ENCODE peak calls at places on chromosomes 7 and 10, in four cellular contexts. One of them, this sample, is unnamed. For H3K4me1 and H3K9me3, the result is how much of the 10 kb centered on the place peaks cover.

GRCh38 chr7:76047305-76047810 is 442 bp downstream of the STYXL1 start:
- DNase-seq in sigmoid colon: no peak
- DNase-seq in adrenal gland: no peak
- DNase-seq in pancreas: no peak
- DNase-seq in this sample: no peak

GRCh38 chr7:46163245-46163644 is 242.2 kb upstream of the IGFBP3 start:
- DNase-seq in sigmoid colon: no peak
- DNase-seq in adrenal gland: no peak
- DNase-seq in pancreas: no peak
- DNase-seq in this sample: no peak

GRCh38 chr7:17915796-17916195 is 24.5 kb downstream of the SNX13 start:
- DNase-seq in sigmoid colon: no peak
- DNase-seq in adrenal gland: no peak
- DNase-seq in pancreas: no peak
- DNase-seq in this sample: no peak

GRCh38 chr10:43913676-43914235 is 265.1 kb upstream of the ZNF32 start:
- DNase-seq in sigmoid colon: no peak
- DNase-seq in adrenal gland: no peak
- DNase-seq in pancreas: no peak
- DNase-seq in this sample: no peak

GRCh38 chr10:132836832-132837540 is 51.0 kb upstream of the NKX6-2 start:
- DNase-seq in sigmoid colon: peak
- DNase-seq in adrenal gland: peak
- DNase-seq in pancreas: peak
- DNase-seq in this sample: peak

GRCh38 chr10:19945275-19945674 is 129.0 kb downstream of the PLXDC2 start:
- DNase-seq in sigmoid colon: no peak
- DNase-seq in adrenal gland: peak
- DNase-seq in pancreas: no peak
- DNase-seq in this sample: peak

GRCh38 chr7:140475747-140476333 is 3.5 kb downstream of the MKRN1 start:
- DNase-seq in sigmoid colon: peak
- DNase-seq in adrenal gland: peak
- DNase-seq in pancreas: no peak
- DNase-seq in this sample: peak

GRCh38 chr10:13815766-13816165 is 229.0 kb downstream of the PRPF18 start:
- DNase-seq in sigmoid colon: no peak
- DNase-seq in adrenal gland: no peak
- DNase-seq in pancreas: no peak
- DNase-seq in this sample: no peak

GRCh38 chr7:129161524-129161923 is 17.0 kb downstream of the TSPAN33 start:
- DNase-seq in sigmoid colon: no peak
- DNase-seq in adrenal gland: no peak
- DNase-seq in pancreas: no peak
- DNase-seq in this sample: no peak

GRCh38 chr7:29413511-29414178 is 150.0 kb upstream of the PRR15 start:
- DNase-seq in sigmoid colon: no peak
- DNase-seq in adrenal gland: no peak
- DNase-seq in pancreas: no peak
- DNase-seq in this sample: no peak

GRCh38 chr10:30455816-30456215 is 21.8 kb downstream of the MAP3K8 start:
- DNase-seq in sigmoid colon: no peak
- DNase-seq in adrenal gland: no peak
- DNase-seq in pancreas: no peak
- DNase-seq in this sample: no peak

GRCh38 chr7:131071786-131072504 is 255.7 kb upstream of the MKLN1 start:
- DNase-seq in sigmoid colon: no peak
- DNase-seq in adrenal gland: peak
- DNase-seq in pancreas: no peak
- DNase-seq in this sample: no peak

GRCh38 chr7:2542924-2543871 is 12.1 kb downstream of the BRAT1 start:
- DNase-seq in sigmoid colon: peak
- DNase-seq in adrenal gland: peak
- DNase-seq in pancreas: peak
- DNase-seq in this sample: no peak

GRCh38 chr10:118802126-118802793 is 47.5 kb upstream of the CACUL1 start:
- DNase-seq in sigmoid colon: no peak
- DNase-seq in adrenal gland: no peak
- DNase-seq in pancreas: peak
- DNase-seq in this sample: no peak

GRCh38 chr7:135710417-135711138 is 17.4 kb downstream of the SLC13A4 start:
- DNase-seq in sigmoid colon: no peak
- DNase-seq in adrenal gland: no peak
- DNase-seq in pancreas: no peak
- DNase-seq in this sample: no peak

GRCh38 chr10:69624245-69624786 is 5.7 kb upstream of the FAM241B start:
- DNase-seq in sigmoid colon: no peak
- DNase-seq in adrenal gland: no peak
- DNase-seq in pancreas: no peak
- DNase-seq in this sample: no peak

GRCh38 chr10:69620625-69621024 is 9.4 kb upstream of the FAM241B start:
- DNase-seq in sigmoid colon: no peak
- DNase-seq in adrenal gland: no peak
- DNase-seq in pancreas: no peak
- DNase-seq in this sample: no peak

GRCh38 chr10:69616358-69616757 is 13.7 kb upstream of the FAM241B start:
- DNase-seq in sigmoid colon: no peak
- DNase-seq in adrenal gland: no peak
- DNase-seq in pancreas: no peak
- DNase-seq in this sample: no peak

GRCh38 chr10:69618746-69619145 is 11.3 kb upstream of the FAM241B start:
- DNase-seq in sigmoid colon: no peak
- DNase-seq in adrenal gland: no peak
- DNase-seq in pancreas: no peak
- DNase-seq in this sample: no peak

DNA sequence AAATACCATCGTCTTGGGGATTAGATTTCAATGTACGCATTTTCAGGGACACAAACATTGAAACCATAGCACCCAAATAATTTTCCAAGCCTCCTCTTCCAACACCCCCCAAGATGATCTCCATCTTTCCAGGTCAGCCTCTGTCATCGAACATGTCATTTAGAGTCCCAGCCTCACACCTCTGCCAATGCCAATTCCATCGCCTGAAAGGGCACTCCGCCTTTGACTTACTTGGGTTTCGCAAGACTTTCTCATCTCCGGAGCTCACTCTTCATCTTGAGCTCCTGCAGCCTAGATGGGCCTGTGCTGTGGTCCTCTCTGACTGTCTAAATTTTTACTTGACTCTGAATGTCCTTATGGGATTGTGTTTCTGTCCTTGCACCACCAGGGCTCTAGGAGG is 10.4 kb upstream of the FAM241B start:
- DNase-seq in sigmoid colon: no peak
- DNase-seq in adrenal gland: no peak
- DNase-seq in pancreas: no peak
- DNase-seq in this sample: no peak
- H3K4me1 ChIP-seq in sigmoid colon: under half
- H3K4me1 ChIP-seq in adrenal gland: under half
- H3K4me1 ChIP-seq in pancreas: under half
- H3K4me1 ChIP-seq in this sample: under half

GRCh38 chr7:57443567-57443966 is 6.4 kb upstream of the ZNF716 start:
- DNase-seq in sigmoid colon: no peak
- DNase-seq in adrenal gland: no peak
- DNase-seq in pancreas: no peak
- DNase-seq in this sample: no peak

GRCh38 chr7:57432583-57432982 is 17.4 kb upstream of the ZNF716 start:
- DNase-seq in sigmoid colon: no peak
- DNase-seq in adrenal gland: no peak
- DNase-seq in pancreas: no peak
- DNase-seq in this sample: no peak

GRCh38 chr7:57438244-57438643 is 11.7 kb upstream of the ZNF716 start:
- DNase-seq in sigmoid colon: no peak
- DNase-seq in adrenal gland: no peak
- DNase-seq in pancreas: no peak
- DNase-seq in this sample: no peak

GRCh38 chr7:57437581-57437980 is 12.4 kb upstream of the ZNF716 start:
- DNase-seq in sigmoid colon: no peak
- DNase-seq in adrenal gland: no peak
- DNase-seq in pancreas: no peak
- DNase-seq in this sample: no peak
- H3K9me3 ChIP-seq in sigmoid colon: under half
- H3K9me3 ChIP-seq in adrenal gland: under half
- H3K9me3 ChIP-seq in pancreas: under half
- H3K9me3 ChIP-seq in this sample: under half

GRCh38 chr10:79181227-79181626 is 112.5 kb downstream of the ZMIZ1 start:
- DNase-seq in sigmoid colon: no peak
- DNase-seq in adrenal gland: no peak
- DNase-seq in pancreas: no peak
- DNase-seq in this sample: no peak

GRCh38 chr10:79182122-79182521 is 113.4 kb downstream of the ZMIZ1 start:
- DNase-seq in sigmoid colon: no peak
- DNase-seq in adrenal gland: no peak
- DNase-seq in pancreas: no peak
- DNase-seq in this sample: no peak

GRCh38 chr10:79179404-79180309 is 110.9 kb downstream of the ZMIZ1 start:
- DNase-seq in sigmoid colon: no peak
- DNase-seq in adrenal gland: no peak
- DNase-seq in pancreas: no peak
- DNase-seq in this sample: no peak

GRCh38 chr10:79181680-79182079 is 112.9 kb downstream of the ZMIZ1 start:
- DNase-seq in sigmoid colon: no peak
- DNase-seq in adrenal gland: peak
- DNase-seq in pancreas: no peak
- DNase-seq in this sample: no peak

GRCh38 chr10:79180619-79181221 is 112.0 kb downstream of the ZMIZ1 start:
- DNase-seq in sigmoid colon: no peak
- DNase-seq in adrenal gland: peak
- DNase-seq in pancreas: no peak
- DNase-seq in this sample: no peak
- H3K27ac ChIP-seq in sigmoid colon: peak
- H3K27ac ChIP-seq in adrenal gland: peak
- H3K27ac ChIP-seq in pancreas: peak
- H3K27ac ChIP-seq in this sample: peak

DNA sequence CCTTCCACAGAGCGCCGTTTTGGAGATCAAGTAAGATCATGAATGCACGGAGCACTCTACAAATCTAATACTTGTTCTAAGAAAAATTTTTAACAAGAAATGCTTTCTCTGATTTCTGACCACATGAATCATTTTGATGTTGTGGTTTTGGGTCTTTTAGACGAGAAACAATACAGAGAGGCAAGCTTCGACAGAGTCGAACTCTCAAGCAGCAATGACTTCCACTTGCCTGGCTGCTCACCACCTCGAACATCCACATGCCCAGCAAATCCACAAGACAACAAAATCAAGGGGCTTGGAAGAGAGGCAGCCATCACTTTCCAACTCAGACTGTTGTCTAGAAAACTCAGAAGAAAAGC is 69.4 kb upstream of the GSDME start:
- DNase-seq in sigmoid colon: no peak
- DNase-seq in adrenal gland: no peak
- DNase-seq in pancreas: no peak
- DNase-seq in this sample: no peak
- H3K4me1 ChIP-seq in sigmoid colon: under half
- H3K4me1 ChIP-seq in adrenal gland: under half
- H3K4me1 ChIP-seq in pancreas: under half
- H3K4me1 ChIP-seq in this sample: half or more

DNA sequence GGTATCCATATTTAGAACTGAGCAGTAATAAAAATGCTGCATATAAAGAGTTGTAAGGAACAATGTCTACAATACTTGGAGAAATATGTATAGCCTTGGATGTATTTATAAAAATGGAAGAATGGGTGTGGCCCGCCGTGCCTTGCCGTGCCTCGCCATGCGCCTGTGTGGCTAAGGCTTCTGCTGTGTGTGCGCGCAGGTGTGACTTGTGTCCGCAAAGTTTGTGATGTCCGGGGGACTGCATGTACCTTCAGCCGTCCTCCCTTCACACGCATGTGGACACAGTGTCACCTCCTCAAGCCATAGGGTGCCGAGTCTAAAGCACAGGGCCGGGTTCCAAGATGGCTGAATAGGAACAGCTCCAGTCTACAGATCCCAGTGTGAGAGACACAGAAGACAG is 9.8 kb downstream of the SAMD9 start:
- DNase-seq in sigmoid colon: no peak
- DNase-seq in adrenal gland: no peak
- DNase-seq in pancreas: no peak
- DNase-seq in this sample: no peak
- H3K9me3 ChIP-seq in sigmoid colon: under half
- H3K9me3 ChIP-seq in adrenal gland: under half
- H3K9me3 ChIP-seq in pancreas: under half
- H3K9me3 ChIP-seq in this sample: under half

GRCh38 chr10:103872137-103872933 is 17.0 kb upstream of the SH3PXD2A start:
- DNase-seq in sigmoid colon: no peak
- DNase-seq in adrenal gland: no peak
- DNase-seq in pancreas: no peak
- DNase-seq in this sample: no peak
- H3K27ac ChIP-seq in sigmoid colon: no peak
- H3K27ac ChIP-seq in adrenal gland: no peak
- H3K27ac ChIP-seq in pancreas: no peak
- H3K27ac ChIP-seq in this sample: no peak

GRCh38 chr10:109898007-109898406 is 25.3 kb downstream of the XPNPEP1 start:
- DNase-seq in sigmoid colon: no peak
- DNase-seq in adrenal gland: no peak
- DNase-seq in pancreas: no peak
- DNase-seq in this sample: no peak
- H3K4me1 ChIP-seq in sigmoid colon: half or more
- H3K4me1 ChIP-seq in adrenal gland: under half
- H3K4me1 ChIP-seq in pancreas: half or more
- H3K4me1 ChIP-seq in this sample: under half

DNA sequence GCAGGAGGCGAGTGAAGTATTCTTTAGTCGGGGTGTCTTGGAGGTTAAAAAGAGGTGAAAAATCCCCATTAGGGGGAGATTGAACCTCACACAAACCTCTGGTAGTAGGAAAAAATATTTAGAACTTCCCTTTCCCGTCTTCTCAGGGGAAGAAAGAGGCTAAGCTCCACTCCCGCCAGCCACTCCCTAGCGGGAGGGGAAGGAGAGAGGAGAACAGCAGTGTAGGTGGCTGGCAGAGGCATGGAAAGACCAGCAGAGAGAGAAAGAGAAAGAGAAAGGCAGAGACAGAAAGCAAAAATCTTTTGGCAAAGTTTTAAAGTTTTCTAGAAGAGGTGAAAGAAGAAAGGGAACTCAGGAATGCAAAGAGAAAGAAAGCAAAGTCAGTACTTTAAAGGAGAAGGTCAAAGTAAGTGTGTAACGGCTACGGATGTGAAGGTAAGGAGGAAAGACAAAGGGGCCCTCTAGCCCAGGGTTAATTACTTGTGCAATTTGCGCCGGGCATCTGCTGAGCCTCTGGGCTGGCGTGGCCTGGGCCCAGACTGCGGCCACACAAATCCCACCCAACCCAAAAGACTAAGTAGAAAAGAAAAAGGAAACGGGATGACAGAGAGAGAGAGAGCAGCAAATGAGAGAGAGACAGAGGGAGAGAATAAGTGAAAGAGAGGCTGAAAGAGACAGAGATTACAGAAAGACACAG is 72.3 kb upstream of the ZNF746 start:
- DNase-seq in sigmoid colon: no peak
- DNase-seq in adrenal gland: no peak
- DNase-seq in pancreas: no peak
- DNase-seq in this sample: no peak
- H3K9me3 ChIP-seq in sigmoid colon: under half
- H3K9me3 ChIP-seq in adrenal gland: under half
- H3K9me3 ChIP-seq in pancreas: under half
- H3K9me3 ChIP-seq in this sample: under half

This sample was measured in cardiac muscle cell.